ENCODE peak calls at places on chromosomes 13 and 19, in seven cellular contexts. One of them, this sample, is unnamed.
A peak's percentile ranks its signal among the peaks of the same experiment; 100 is the strongest.

GRCh38 chr13:51262501-51263211 is 40.5 kb downstream of the FAM124A start:
- DNase-seq in aorta: no peak
- DNase-seq in tibial nerve: no peak
- DNase-seq in uterus: no peak
- DNase-seq in IMR-90: no peak
- DNase-seq in PC-9: no peak
- DNase-seq in effector memory CD4-positive, alpha-beta T cell: no peak
- DNase-seq in this sample: no peak

GRCh38 chr19:36488816-36489138 is 584 bp downstream of the ZNF566 start:
- DNase-seq in effector memory CD4-positive, alpha-beta T cell: peak; percentile 3
- DNase-seq in uterus: no peak
- DNase-seq in IMR-90: no peak
- DNase-seq in tibial nerve: no peak
- DNase-seq in PC-9: peak; percentile 38
- DNase-seq in aorta: no peak
- DNase-seq in this sample: peak; percentile 17

GRCh38 chr19:50943074-50943828 is 9.6 kb downstream of the KLK5 start:
- DNase-seq in PC-9: no peak
- DNase-seq in aorta: no peak
- DNase-seq in uterus: no peak
- DNase-seq in IMR-90: no peak
- DNase-seq in effector memory CD4-positive, alpha-beta T cell: no peak
- DNase-seq in tibial nerve: no peak
- DNase-seq in this sample: no peak

GRCh38 chr13:42395066-42395821 is 123.3 kb downstream of the AKAP11 start:
- DNase-seq in uterus: no peak
- DNase-seq in effector memory CD4-positive, alpha-beta T cell: no peak
- DNase-seq in aorta: no peak
- DNase-seq in IMR-90: no peak
- DNase-seq in PC-9: no peak
- DNase-seq in tibial nerve: no peak
- DNase-seq in this sample: no peak

GRCh38 chr13:28273919-28274318 is 135.6 kb downstream of the PAN3 start:
- DNase-seq in IMR-90: peak; percentile 3
- DNase-seq in aorta: no peak
- DNase-seq in tibial nerve: no peak
- DNase-seq in PC-9: no peak
- DNase-seq in uterus: no peak
- DNase-seq in effector memory CD4-positive, alpha-beta T cell: no peak
- DNase-seq in this sample: no peak

GRCh38 chr13:112453207-112453829 is 77.2 kb downstream of the SPACA7 start:
- DNase-seq in IMR-90: no peak
- DNase-seq in PC-9: no peak
- DNase-seq in effector memory CD4-positive, alpha-beta T cell: no peak
- DNase-seq in aorta: no peak
- DNase-seq in uterus: no peak
- DNase-seq in tibial nerve: no peak
- DNase-seq in this sample: no peak

GRCh38 chr13:77733674-77734073 is 36.2 kb downstream of the SLAIN1 start:
- DNase-seq in PC-9: no peak
- DNase-seq in tibial nerve: no peak
- DNase-seq in IMR-90: no peak
- DNase-seq in aorta: no peak
- DNase-seq in effector memory CD4-positive, alpha-beta T cell: no peak
- DNase-seq in uterus: no peak
- DNase-seq in this sample: no peak

GRCh38 chr19:48481846-48482639 is 12.9 kb downstream of the CYTH2 start:
- DNase-seq in aorta: no peak
- DNase-seq in IMR-90: no peak
- DNase-seq in tibial nerve: no peak
- DNase-seq in effector memory CD4-positive, alpha-beta T cell: no peak
- DNase-seq in uterus: no peak
- DNase-seq in PC-9: no peak
- DNase-seq in this sample: no peak

GRCh38 chr19:34664168-34664567 is 12.8 kb downstream of the SCGB2B2 start:
- DNase-seq in PC-9: no peak
- DNase-seq in effector memory CD4-positive, alpha-beta T cell: no peak
- DNase-seq in IMR-90: no peak
- DNase-seq in uterus: no peak
- DNase-seq in tibial nerve: no peak
- DNase-seq in aorta: no peak
- DNase-seq in this sample: peak; percentile 58

GRCh38 chr19:15563325-15563794 is 51.7 kb upstream of the CYP4F8 start:
- DNase-seq in uterus: no peak
- DNase-seq in IMR-90: no peak
- DNase-seq in tibial nerve: no peak
- DNase-seq in aorta: no peak
- DNase-seq in effector memory CD4-positive, alpha-beta T cell: no peak
- DNase-seq in PC-9: peak; percentile 62
- DNase-seq in this sample: peak; percentile 51

GRCh38 chr13:75402787-75403186 is 79.2 kb downstream of the TBC1D4 start:
- DNase-seq in PC-9: no peak
- DNase-seq in IMR-90: no peak
- DNase-seq in uterus: no peak
- DNase-seq in tibial nerve: no peak
- DNase-seq in effector memory CD4-positive, alpha-beta T cell: no peak
- DNase-seq in aorta: no peak
- DNase-seq in this sample: no peak

GRCh38 chr19:37778613-37779138 is 710 bp downstream of the ZNF573 start:
- DNase-seq in effector memory CD4-positive, alpha-beta T cell: no peak
- DNase-seq in PC-9: peak; percentile 56
- DNase-seq in aorta: peak; percentile 48
- DNase-seq in IMR-90: peak; percentile 0
- DNase-seq in uterus: no peak
- DNase-seq in tibial nerve: no peak
- DNase-seq in this sample: peak; percentile 3

GRCh38 chr19:8655340-8655709 is 24.9 kb downstream of the NFILZ start:
- DNase-seq in aorta: no peak
- DNase-seq in PC-9: no peak
- DNase-seq in tibial nerve: no peak
- DNase-seq in IMR-90: no peak
- DNase-seq in uterus: no peak
- DNase-seq in effector memory CD4-positive, alpha-beta T cell: peak; percentile 20
- DNase-seq in this sample: no peak

GRCh38 chr13:99314640-99315176 is 7.5 kb upstream of the GPR183 start:
- DNase-seq in PC-9: no peak
- DNase-seq in IMR-90: peak; percentile 28
- DNase-seq in tibial nerve: no peak
- DNase-seq in uterus: no peak
- DNase-seq in aorta: no peak
- DNase-seq in effector memory CD4-positive, alpha-beta T cell: peak; percentile 30
- DNase-seq in this sample: no peak

GRCh38 chr13:30714629-30715028 is 20.7 kb upstream of the ALOX5AP start:
- DNase-seq in IMR-90: no peak
- DNase-seq in uterus: no peak
- DNase-seq in PC-9: peak; percentile 10
- DNase-seq in tibial nerve: no peak
- DNase-seq in aorta: no peak
- DNase-seq in effector memory CD4-positive, alpha-beta T cell: no peak
- DNase-seq in this sample: peak; percentile 43

GRCh38 chr13:49304356-49304755 is 56.6 kb downstream of the CDADC1 start:
- DNase-seq in PC-9: no peak
- DNase-seq in effector memory CD4-positive, alpha-beta T cell: no peak
- DNase-seq in aorta: no peak
- DNase-seq in tibial nerve: no peak
- DNase-seq in uterus: no peak
- DNase-seq in IMR-90: no peak
- DNase-seq in this sample: no peak

GRCh38 chr13:42350141-42350540 is 78.2 kb downstream of the AKAP11 start:
- DNase-seq in uterus: no peak
- DNase-seq in aorta: no peak
- DNase-seq in IMR-90: no peak
- DNase-seq in PC-9: no peak
- DNase-seq in effector memory CD4-positive, alpha-beta T cell: no peak
- DNase-seq in tibial nerve: no peak
- DNase-seq in this sample: no peak

GRCh38 chr19:55175117-55175867 is 4.8 kb downstream of the SYT5 start:
- DNase-seq in tibial nerve: no peak
- DNase-seq in PC-9: no peak
- DNase-seq in effector memory CD4-positive, alpha-beta T cell: no peak
- DNase-seq in uterus: no peak
- DNase-seq in aorta: no peak
- DNase-seq in IMR-90: no peak
- DNase-seq in this sample: no peak

GRCh38 chr13:33968520-33969507 is 150.9 kb downstream of the RFC3 start:
- DNase-seq in IMR-90: no peak
- DNase-seq in PC-9: no peak
- DNase-seq in uterus: no peak
- DNase-seq in tibial nerve: no peak
- DNase-seq in effector memory CD4-positive, alpha-beta T cell: no peak
- DNase-seq in aorta: no peak
- DNase-seq in this sample: no peak

DNA sequence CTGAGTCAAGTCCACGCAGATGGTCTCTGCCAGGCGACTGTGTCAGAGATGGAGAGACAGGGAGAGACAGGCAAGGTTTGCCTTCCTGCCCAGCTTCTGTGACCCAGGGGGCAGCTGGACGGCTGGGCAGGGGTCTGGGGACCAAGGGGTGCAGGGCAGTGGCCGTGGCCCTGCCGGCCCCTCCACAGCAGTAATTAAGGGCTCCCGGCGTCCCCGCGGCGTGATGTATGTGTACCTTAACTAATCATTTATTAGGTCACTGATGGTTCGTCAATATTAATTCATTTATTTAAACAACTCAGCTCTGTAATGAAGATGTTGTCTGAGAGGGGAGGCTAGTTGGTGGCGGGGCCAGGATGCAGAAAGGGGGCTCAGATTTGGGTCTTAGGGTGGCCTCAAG is 28.6 kb upstream of the TCF3 start:
- DNase-seq in IMR-90: no peak
- DNase-seq in PC-9: no peak
- DNase-seq in uterus: no peak
- DNase-seq in effector memory CD4-positive, alpha-beta T cell: no peak
- DNase-seq in aorta: peak; percentile 20
- DNase-seq in tibial nerve: no peak
- DNase-seq in this sample: no peak
- H3K27me3 ChIP-seq in IMR-90: peaks cover 49% of the 10 kb centered on the region
- H3K27me3 ChIP-seq in PC-9: peaks cover 22% of the 10 kb centered on the region
- H3K27me3 ChIP-seq in uterus: peaks cover 5% of the 10 kb centered on the region
- H3K27me3 ChIP-seq in effector memory CD4-positive, alpha-beta T cell: peaks cover 24% of the 10 kb centered on the region
- H3K27me3 ChIP-seq in aorta: peaks cover 1% of the 10 kb centered on the region
- H3K27me3 ChIP-seq in tibial nerve: no peaks in the 10 kb centered on the region
- H3K27me3 ChIP-seq in this sample: peaks cover 14% of the 10 kb centered on the region

GRCh38 chr19:18488838-18489626 is 32.8 kb downstream of the ELL start:
- DNase-seq in aorta: no peak
- DNase-seq in IMR-90: no peak
- DNase-seq in tibial nerve: no peak
- DNase-seq in PC-9: no peak
- DNase-seq in uterus: no peak
- DNase-seq in effector memory CD4-positive, alpha-beta T cell: no peak
- DNase-seq in this sample: peak; percentile 68

GRCh38 chr19:18486746-18487145 is 35.1 kb downstream of the ELL start:
- DNase-seq in aorta: no peak
- DNase-seq in uterus: no peak
- DNase-seq in IMR-90: no peak
- DNase-seq in tibial nerve: no peak
- DNase-seq in PC-9: no peak
- DNase-seq in effector memory CD4-positive, alpha-beta T cell: no peak
- DNase-seq in this sample: no peak

GRCh38 chr19:18489627-18490184 is 32.2 kb downstream of the ELL start:
- DNase-seq in aorta: no peak
- DNase-seq in uterus: no peak
- DNase-seq in effector memory CD4-positive, alpha-beta T cell: no peak
- DNase-seq in PC-9: no peak
- DNase-seq in tibial nerve: no peak
- DNase-seq in IMR-90: no peak
- DNase-seq in this sample: no peak

GRCh38 chr19:18487576-18488402 is 34.1 kb downstream of the ELL start:
- DNase-seq in effector memory CD4-positive, alpha-beta T cell: no peak
- DNase-seq in tibial nerve: no peak
- DNase-seq in IMR-90: no peak
- DNase-seq in aorta: no peak
- DNase-seq in uterus: no peak
- DNase-seq in PC-9: no peak
- DNase-seq in this sample: no peak

GRCh38 chr19:18488403-18488723 is 33.5 kb downstream of the ELL start:
- DNase-seq in tibial nerve: no peak
- DNase-seq in effector memory CD4-positive, alpha-beta T cell: no peak
- DNase-seq in IMR-90: no peak
- DNase-seq in PC-9: no peak
- DNase-seq in uterus: no peak
- DNase-seq in aorta: no peak
- DNase-seq in this sample: no peak
- H3K27ac ChIP-seq in tibial nerve: no peak overlapping the region
- H3K27ac ChIP-seq in effector memory CD4-positive, alpha-beta T cell: no peak overlapping the region
- H3K27ac ChIP-seq in IMR-90: no peak overlapping the region
- H3K27ac ChIP-seq in PC-9: no peak overlapping the region
- H3K27ac ChIP-seq in uterus: no peak overlapping the region
- H3K27ac ChIP-seq in aorta: no peak overlapping the region
- H3K27ac ChIP-seq in this sample: no peak overlapping the region

DNA sequence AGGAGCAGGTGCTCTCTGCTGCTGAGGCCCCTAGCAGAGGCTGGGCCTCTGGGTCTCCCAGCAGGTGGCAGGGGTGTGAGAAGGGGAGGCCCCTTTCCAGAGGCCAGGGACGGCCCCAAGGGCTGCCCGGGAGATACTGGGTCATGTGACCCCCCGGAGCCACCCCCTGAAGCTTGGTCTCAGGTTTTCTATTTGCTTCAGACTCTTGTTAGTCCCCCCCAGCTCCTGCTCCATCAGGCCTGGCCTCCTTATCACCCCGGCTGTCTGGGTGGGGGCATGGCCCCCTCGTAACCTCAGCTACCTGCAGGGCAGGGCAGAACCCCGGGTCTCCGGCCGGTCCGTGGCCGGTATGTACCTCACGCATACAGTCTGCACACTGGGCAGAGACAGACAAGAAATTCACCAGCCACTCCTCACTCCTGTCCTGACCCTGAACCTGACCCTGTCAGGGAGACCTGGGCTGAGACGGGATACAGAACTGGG is 13.2 kb upstream of the TCF3 start:
- DNase-seq in aorta: no peak
- DNase-seq in effector memory CD4-positive, alpha-beta T cell: no peak
- DNase-seq in PC-9: no peak
- DNase-seq in tibial nerve: no peak
- DNase-seq in IMR-90: no peak
- DNase-seq in uterus: no peak
- DNase-seq in this sample: no peak
- H3K4me1 ChIP-seq in aorta: no peaks in the 10 kb centered on the region
- H3K4me1 ChIP-seq in effector memory CD4-positive, alpha-beta T cell: peaks cover 9% of the 10 kb centered on the region
- H3K4me1 ChIP-seq in PC-9: no peaks in the 10 kb centered on the region
- H3K4me1 ChIP-seq in tibial nerve: peaks cover 18% of the 10 kb centered on the region
- H3K4me1 ChIP-seq in IMR-90: peaks cover 3% of the 10 kb centered on the region
- H3K4me1 ChIP-seq in uterus: peaks cover 6% of the 10 kb centered on the region
- H3K4me1 ChIP-seq in this sample: peaks cover 12% of the 10 kb centered on the region

DNA sequence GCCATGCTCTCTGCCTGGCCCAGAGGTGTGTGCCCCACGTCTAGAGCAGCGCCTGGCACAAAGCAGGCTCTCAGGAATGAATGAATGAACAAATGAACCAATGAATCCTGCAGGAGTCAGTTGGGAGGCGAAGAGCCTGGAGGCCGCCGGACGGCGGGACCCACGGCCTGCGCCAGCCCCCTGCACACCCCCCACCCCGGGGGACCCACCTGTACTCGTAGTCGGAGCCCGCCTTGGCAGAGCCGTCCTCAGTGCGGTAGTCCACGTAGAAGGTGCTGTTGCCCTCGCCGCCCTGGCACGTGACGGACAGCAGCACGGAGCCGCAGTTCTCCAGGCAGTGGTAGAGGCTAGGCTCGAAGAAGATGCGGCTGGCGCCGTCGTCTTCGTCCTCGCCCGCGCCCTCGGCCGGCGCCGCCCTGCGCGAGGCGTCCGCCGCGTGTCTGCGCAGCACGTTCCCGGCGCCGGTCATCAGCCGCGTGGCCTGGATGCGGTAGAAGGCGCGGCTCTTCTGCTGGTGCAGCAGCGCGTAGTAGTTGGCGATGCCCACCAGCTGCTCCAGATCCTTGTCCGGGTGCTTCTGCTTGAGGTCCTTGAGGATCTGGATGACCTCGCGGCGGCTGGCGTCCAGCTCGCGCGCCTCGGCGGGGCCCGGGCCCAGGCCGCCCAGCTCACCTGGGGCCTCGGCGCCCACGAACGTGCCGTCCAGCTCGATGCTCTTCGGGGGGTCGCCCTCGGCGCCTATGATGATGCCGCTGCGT is 14.8 kb downstream of the SLC8A2 start:
- DNase-seq in aorta: no peak
- DNase-seq in effector memory CD4-positive, alpha-beta T cell: no peak
- DNase-seq in uterus: no peak
- DNase-seq in tibial nerve: no peak
- DNase-seq in PC-9: no peak
- DNase-seq in IMR-90: no peak
- DNase-seq in this sample: no peak
- H3K27me3 ChIP-seq in aorta: no peaks in the 10 kb centered on the region
- H3K27me3 ChIP-seq in effector memory CD4-positive, alpha-beta T cell: peaks cover 16% of the 10 kb centered on the region
- H3K27me3 ChIP-seq in uterus: no peaks in the 10 kb centered on the region
- H3K27me3 ChIP-seq in tibial nerve: no peaks in the 10 kb centered on the region
- H3K27me3 ChIP-seq in PC-9: peaks cover 81% of the 10 kb centered on the region
- H3K27me3 ChIP-seq in IMR-90: peaks cover 62% of the 10 kb centered on the region
- H3K27me3 ChIP-seq in this sample: no peaks in the 10 kb centered on the region

This sample was measured in body of pancreas.